ENCODE peak calls at places on chromosome 3, in ten cellular contexts. Y is OCI-LY7, X is GM12865, J is foreskin fibroblast, D is brain microvascular endothelial cell, V is ascending aorta, S is PC-3, L is fibroblast of mammary gland, E is fibroblast of villous mesenchyme, N is BE2C. W is an unnamed sample.

GRCh38 chr3:106302451-106303221 is 433.8 kb upstream of the CBLB start:
- DNase-seq in Y (peak), X (peak), J (no peak), D (no peak), V (no peak), S (no peak), L (no peak), E (no peak), N (no peak), W (no peak)

GRCh38 chr3:120678331-120678845 is 3.7 kb downstream of the HGD start:
- DNase-seq in Y (peak), X (peak), J (peak), D (peak), V (no peak), S (peak), L (peak), E (peak), N (peak), W (no peak)

GRCh38 chr3:88219138-88219792 is 69.5 kb downstream of the C3orf38 start:
- DNase-seq in Y (peak), X (peak), J (peak), D (peak), V (no peak), S (peak), L (peak), E (peak), N (peak), W (no peak)

GRCh38 chr3:37992271-37993066 is 1.9 kb downstream of the VILL start:
- DNase-seq in Y (no peak), X (no peak), J (no peak), D (no peak), V (no peak), S (peak), L (no peak), E (no peak), N (no peak), W (no peak)

GRCh38 chr3:46359748-46360509 is 6.0 kb downstream of the CCR2 start:
- DNase-seq in Y (no peak), X (peak), J (peak), D (no peak), V (no peak), S (peak), L (peak), E (peak), N (no peak), W (no peak)

GRCh38 chr3:2623463-2623862 is 486.7 kb downstream of the IL5RA start:
- DNase-seq in Y (no peak), X (no peak), J (no peak), D (no peak), V (no peak), S (peak), L (peak), E (peak), N (no peak), W (no peak)

GRCh38 chr3:74824366-74824765 is 209.9 kb upstream of the CNTN3 start:
- DNase-seq in Y (no peak), X (no peak), J (no peak), D (no peak), V (no peak), S (no peak), L (no peak), E (no peak), N (no peak), W (no peak)

GRCh38 chr3:105744202-105744601 is 124.6 kb downstream of the CBLB start:
- DNase-seq in Y (no peak), X (no peak), J (no peak), D (no peak), V (no peak), S (no peak), L (no peak), E (no peak), N (no peak), W (no peak)

GRCh38 chr3:11534011-11534782 is 109.5 kb downstream of the VGLL4 start:
- DNase-seq in Y (no peak), X (no peak), J (no peak), D (no peak), V (no peak), S (no peak), L (no peak), E (no peak), N (no peak), W (no peak)

GRCh38 chr3:27553868-27554540 is 69.8 kb upstream of the SLC4A7 start:
- DNase-seq in Y (no peak), X (no peak), J (no peak), D (no peak), V (no peak), S (no peak), L (peak), E (no peak), N (no peak), W (no peak)

GRCh38 chr3:95815828-95816227 is 998.6 kb upstream of the EPHA6 start:
- DNase-seq in Y (no peak), X (no peak), J (no peak), D (no peak), V (no peak), S (peak), L (peak), E (peak), N (peak), W (no peak)

GRCh38 chr3:129688310-129688895 is 81.9 kb upstream of the PLXND1 start:
- DNase-seq in Y (no peak), X (no peak), J (peak), D (peak), V (no peak), S (no peak), L (peak), E (peak), N (peak), W (no peak)

DNA sequence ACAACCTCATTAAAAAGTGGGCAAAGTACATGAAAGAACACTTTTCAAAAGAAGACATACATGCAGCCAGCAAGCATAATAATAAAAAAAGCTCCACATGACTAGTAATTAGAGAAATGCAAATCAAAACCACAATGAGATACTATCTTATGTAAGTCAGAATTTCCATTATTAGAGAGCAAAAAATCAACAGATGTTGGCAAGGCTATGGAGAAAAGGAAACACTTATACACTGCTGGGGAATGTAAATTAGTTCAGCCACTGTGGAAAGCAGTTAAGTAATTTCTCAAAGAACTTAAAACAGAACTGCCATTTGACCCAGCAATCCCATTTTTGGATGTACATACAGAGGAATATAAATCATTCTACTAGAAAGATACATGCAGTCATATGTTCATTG is 360.7 kb downstream of the NSUN3 start:
- DNase-seq in Y (no peak), X (no peak), J (no peak), D (no peak), V (no peak), S (no peak), L (peak), E (peak), N (no peak), W (no peak)
- TF ChIP-seq CTCF in Y (no peak), X (no peak), J (no peak), D (no peak), V (no peak), S (no peak), L (no peak), E (no peak), N (no peak), W (no peak)

GRCh38 chr3:139541156-139541897 is 1.8 kb upstream of the RBP1 start:
- DNase-seq in Y (no peak), X (no peak), J (no peak), D (no peak), V (no peak), S (no peak), L (no peak), E (no peak), N (no peak), W (no peak)

GRCh38 chr3:139537795-139538538 is 1.6 kb downstream of the RBP1 start:
- DNase-seq in Y (no peak), X (peak), J (no peak), D (no peak), V (no peak), S (no peak), L (no peak), E (no peak), N (no peak), W (no peak)

GRCh38 chr3:139540686-139541085 is 1.1 kb upstream of the RBP1 start:
- DNase-seq in Y (no peak), X (no peak), J (no peak), D (no peak), V (no peak), S (no peak), L (no peak), E (no peak), N (no peak), W (no peak)

GRCh38 chr3:139538733-139539132 is 809 bp downstream of the RBP1 start:
- DNase-seq in Y (no peak), X (no peak), J (no peak), D (peak), V (no peak), S (no peak), L (peak), E (peak), N (no peak), W (no peak)

GRCh38 chr3:139541898-139542288 is 2.4 kb upstream of the RBP1 start:
- DNase-seq in Y (no peak), X (no peak), J (no peak), D (no peak), V (no peak), S (no peak), L (no peak), E (no peak), N (no peak), W (no peak)
- TF ChIP-seq CTCF in Y (no peak), X (no peak), J (no peak), D (peak), V (no peak), S (no peak), L (no peak), E (peak), N (peak), W (peak)

GRCh38 chr3:24245056-24245455 is 249.6 kb downstream of the THRB start:
- DNase-seq in Y (no peak), X (no peak), J (no peak), D (no peak), V (no peak), S (no peak), L (no peak), E (no peak), N (no peak), W (no peak)
- TF ChIP-seq CTCF in Y (no peak), X (no peak), J (no peak), D (no peak), V (no peak), S (no peak), L (no peak), E (no peak), N (no peak), W (no peak)

DNA sequence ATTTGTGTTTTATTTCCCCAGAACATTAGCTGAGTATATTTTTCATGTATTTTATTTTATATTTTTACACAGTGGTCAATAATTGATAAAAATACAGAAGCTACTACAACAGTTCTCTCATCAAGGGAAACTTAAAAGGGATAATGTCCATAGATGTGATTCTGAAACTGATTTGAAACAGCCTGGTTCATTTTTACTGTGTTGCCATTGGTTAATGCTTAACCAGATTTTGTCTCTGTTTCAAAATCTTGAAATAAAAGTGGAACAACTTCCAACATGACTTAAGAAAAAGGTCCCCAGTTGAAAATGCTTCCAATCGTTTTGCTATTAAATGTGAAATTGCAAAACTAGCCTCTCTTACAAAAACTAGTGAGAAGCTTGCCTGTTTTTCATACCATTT is 240.6 kb downstream of the LPP start:
- DNase-seq in Y (no peak), X (no peak), J (no peak), D (no peak), V (no peak), S (no peak), L (no peak), E (no peak), N (no peak), W (no peak)
- TF ChIP-seq CTCF in Y (no peak), X (no peak), J (no peak), D (no peak), V (no peak), S (no peak), L (no peak), E (no peak), N (no peak), W (no peak)

DNA sequence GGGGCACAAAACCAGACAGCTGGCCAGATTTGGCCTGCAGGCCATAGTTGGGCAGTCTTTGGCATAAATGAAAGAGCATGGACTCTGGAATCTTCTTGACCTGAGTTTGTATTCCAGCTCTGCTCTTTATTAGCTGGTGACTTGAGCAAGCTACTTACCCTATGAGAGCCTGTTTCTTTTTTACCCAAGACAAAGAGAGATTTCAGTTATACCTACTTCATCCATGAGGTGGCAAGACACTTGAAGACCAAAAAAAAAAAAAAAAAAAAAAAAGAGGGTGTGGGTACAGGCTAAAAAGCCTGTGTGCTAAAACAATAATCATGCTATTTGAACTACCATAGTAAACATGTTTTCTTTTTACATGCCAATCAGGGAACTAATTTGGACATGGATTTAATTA is 109.0 kb upstream of the FHIT start:
- DNase-seq in Y (no peak), X (no peak), J (no peak), D (no peak), V (no peak), S (no peak), L (no peak), E (no peak), N (no peak), W (no peak)
- TF ChIP-seq CTCF in Y (no peak), X (no peak), J (no peak), D (no peak), V (no peak), S (no peak), L (no peak), E (no peak), N (no peak), W (peak)

DNA sequence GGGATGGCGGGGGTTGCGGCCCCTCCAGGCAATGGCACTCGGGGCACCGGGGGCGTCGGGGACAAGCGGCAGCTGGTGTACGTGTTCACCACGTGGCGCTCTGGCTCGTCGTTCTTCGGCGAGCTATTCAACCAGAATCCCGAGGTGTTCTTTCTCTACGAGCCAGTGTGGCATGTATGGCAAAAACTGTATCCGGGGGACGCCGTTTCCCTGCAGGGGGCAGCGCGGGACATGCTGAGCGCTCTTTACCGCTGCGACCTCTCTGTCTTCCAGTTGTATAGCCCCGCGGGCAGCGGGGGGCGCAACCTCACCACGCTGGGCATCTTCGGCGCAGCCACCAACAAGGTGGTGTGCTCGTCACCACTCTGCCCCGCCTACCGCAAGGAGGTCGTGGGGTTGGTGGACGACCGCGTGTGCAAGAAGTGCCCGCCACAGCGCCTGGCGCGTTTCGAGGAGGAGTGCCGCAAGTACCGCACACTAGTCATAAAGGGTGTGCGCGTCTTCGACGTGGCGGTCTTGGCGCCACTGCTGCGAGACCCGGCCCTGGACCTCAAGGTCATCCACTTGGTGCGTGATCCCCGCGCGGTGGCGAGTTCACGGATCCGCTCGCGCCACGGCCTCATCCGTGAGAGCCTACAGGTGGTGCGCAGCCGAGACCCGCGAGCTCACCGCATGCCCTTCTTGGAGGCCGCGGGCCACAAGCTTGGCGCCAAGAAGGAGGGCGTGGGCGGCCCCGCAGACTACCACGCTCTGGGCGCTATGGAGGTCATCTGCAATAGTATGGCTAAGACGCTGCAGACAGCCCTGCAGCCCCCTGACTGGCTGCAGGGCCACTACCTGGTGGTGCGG is 1.9 kb downstream of the CHST2 start:
- DNase-seq in Y (peak), X (peak), J (peak), D (peak), V (no peak), S (peak), L (peak), E (peak), N (peak), W (peak)
- TF ChIP-seq CTCF in Y (peak), X (peak), J (peak), D (peak), V (peak), S (peak), L (peak), E (peak), N (peak), W (peak)

GRCh38 chr3:154334973-154335420 is 10.7 kb upstream of the DHX36 start:
- DNase-seq in Y (peak), X (peak), J (peak), D (peak), V (no peak), S (peak), L (peak), E (peak), N (no peak), W (no peak)
- TF ChIP-seq CTCF in Y (peak), X (peak), J (peak), D (peak), V (peak), S (peak), L (peak), E (peak), N (peak), W (peak)

W was measured in type B pancreatic cell.